ENCODE peak calls at places on chromosomes 5 and 9, in five cellular contexts. T is aorta, J is cardiac muscle cell, W is prostate gland, U is mesenchymal stem cell. K is an unnamed sample. For H3K9me3, the result is how much of the 10 kb centered on the place peaks cover.

GRCh38 chr5:127369772-127370171 is 79.2 kb downstream of the MEGF10 start:
- DNase-seq in J (peak), U (no peak), T (no peak), W (no peak), K (no peak)

GRCh38 chr5:34533582-34534236 is 122.4 kb upstream of the RAI14 start:
- DNase-seq in W (no peak), U (no peak), T (no peak), J (no peak), K (no peak)

GRCh38 chr5:86507574-86507973 is 110.2 kb upstream of the COX7C start:
- DNase-seq in J (no peak), T (no peak), W (no peak), U (no peak), K (no peak)

GRCh38 chr5:135383803-135384495 is 15.1 kb downstream of the MACROH2A1 start:
- DNase-seq in U (no peak), J (no peak), W (no peak), T (no peak), K (no peak)

GRCh38 chr5:132426525-132427138 is 57.1 kb downstream of the SLC22A5 start:
- DNase-seq in U (peak), W (no peak), J (no peak), T (peak), K (no peak)

GRCh38 chr5:127014573-127014972 is 15.8 kb downstream of the MARCHF3 start:
- DNase-seq in W (no peak), J (no peak), T (no peak), U (no peak), K (no peak)

GRCh38 chr9:17613723-17614122 is 34.9 kb downstream of the SH3GL2 start:
- DNase-seq in U (peak), J (no peak), T (no peak), W (no peak), K (no peak)

GRCh38 chr9:127884427-127884911 is 7.0 kb upstream of the AK1 start:
- DNase-seq in W (no peak), U (no peak), T (peak), J (peak), K (no peak)

GRCh38 chr9:78054180-78054579 is 22.6 kb upstream of the GNAQ start:
- DNase-seq in T (no peak), J (no peak), W (no peak), U (no peak), K (no peak)

GRCh38 chr5:86640998-86641397 is 23.3 kb downstream of the COX7C start:
- DNase-seq in U (no peak), W (no peak), T (no peak), J (no peak), K (no peak)

GRCh38 chr5:83628360-83628759 is 92.3 kb downstream of the HAPLN1 start:
- DNase-seq in U (no peak), W (no peak), J (no peak), T (no peak), K (no peak)

GRCh38 chr9:18699749-18700148 is 225.8 kb downstream of the ADAMTSL1 start:
- DNase-seq in T (no peak), U (no peak), W (no peak), J (no peak), K (no peak)

DNA sequence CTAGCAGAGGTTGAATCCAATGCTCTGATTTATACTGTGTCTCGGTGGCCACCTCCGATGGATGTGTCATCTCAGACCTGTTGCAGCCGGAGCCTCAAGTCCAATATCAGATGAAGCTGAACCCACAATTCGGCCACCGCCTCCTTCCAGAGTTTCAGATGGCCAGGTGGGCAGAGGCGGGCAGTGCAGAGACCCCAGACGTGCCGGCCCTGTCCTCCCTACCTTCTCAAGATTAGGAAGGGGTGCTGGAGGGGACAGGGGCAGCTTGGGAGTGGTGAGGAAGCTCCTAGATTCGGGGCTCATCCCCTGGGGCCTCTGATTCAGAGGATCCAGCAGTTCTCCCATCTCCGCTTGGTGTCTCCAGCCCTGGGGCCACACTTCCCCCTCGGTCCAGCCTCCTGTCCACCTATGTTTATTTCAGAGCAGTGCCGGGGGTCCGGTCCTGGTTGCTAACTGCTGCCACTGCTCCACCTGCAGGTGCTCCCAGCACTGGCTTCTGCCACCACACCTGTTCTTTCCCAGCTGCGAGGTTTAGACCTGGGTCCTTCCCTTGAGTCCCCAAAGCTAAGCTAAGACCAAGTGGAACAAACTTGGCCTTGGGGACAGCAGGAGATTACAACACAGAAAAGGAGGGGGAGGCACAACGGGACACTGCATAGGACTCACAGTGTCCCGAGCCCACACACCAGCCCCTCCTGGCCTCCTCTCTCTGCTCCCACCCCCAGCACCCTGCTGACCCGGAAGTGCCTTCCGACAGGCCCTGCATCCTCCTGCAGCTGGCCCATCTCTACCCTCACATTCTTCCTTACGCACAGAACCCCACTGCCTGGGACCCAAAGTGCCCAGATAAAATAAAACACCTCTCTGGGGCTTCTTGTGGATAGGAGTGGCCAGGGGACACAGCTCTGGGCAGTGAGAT is 81.6 kb downstream of the NTNG2 start:
- DNase-seq in J (no peak), W (no peak), T (no peak), U (no peak), K (no peak)
- H3K4me3 ChIP-seq in J (no peak), W (no peak), T (no peak), U (no peak), K (no peak)

DNA sequence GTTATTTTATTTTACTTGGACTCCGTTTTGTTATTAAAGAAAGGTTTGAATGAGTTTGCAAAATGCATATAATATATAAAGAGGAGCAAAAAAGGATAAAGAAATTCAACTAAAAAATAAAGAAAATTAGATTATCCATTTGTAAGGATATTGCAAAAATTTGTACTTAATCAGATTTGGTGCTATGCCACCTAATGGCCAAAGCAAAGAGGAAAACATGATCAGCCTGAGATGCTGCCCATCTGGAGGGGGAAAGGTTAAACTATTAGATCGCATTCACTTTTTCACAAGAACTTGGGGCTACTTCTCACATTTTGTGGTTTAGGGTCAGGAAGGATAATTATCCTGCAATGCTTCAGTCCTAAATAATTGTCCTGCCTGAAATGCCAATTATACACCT is 350.6 kb downstream of the MLLT3 start:
- DNase-seq in T (no peak), U (no peak), J (no peak), W (no peak), K (no peak)
- H3K9me3 ChIP-seq in T (under half), U (under half), J (under half), W (under half), K (under half)

GRCh38 chr5:102277059-102277621 is 18.9 kb downstream of the SLCO4C1 start:
- DNase-seq in T (no peak), U (no peak), W (no peak), J (no peak), K (no peak)
- H3K4me3 ChIP-seq in T (no peak), U (no peak), W (no peak), J (no peak), K (no peak)

GRCh38 chr5:174246743-174247142 is 201.2 kb downstream of the NSG2 start:
- DNase-seq in J (no peak), T (no peak), W (no peak), U (no peak), K (no peak)
- H3K9me3 ChIP-seq in J (under half), T (under half), W (under half), U (under half), K (under half)

DNA sequence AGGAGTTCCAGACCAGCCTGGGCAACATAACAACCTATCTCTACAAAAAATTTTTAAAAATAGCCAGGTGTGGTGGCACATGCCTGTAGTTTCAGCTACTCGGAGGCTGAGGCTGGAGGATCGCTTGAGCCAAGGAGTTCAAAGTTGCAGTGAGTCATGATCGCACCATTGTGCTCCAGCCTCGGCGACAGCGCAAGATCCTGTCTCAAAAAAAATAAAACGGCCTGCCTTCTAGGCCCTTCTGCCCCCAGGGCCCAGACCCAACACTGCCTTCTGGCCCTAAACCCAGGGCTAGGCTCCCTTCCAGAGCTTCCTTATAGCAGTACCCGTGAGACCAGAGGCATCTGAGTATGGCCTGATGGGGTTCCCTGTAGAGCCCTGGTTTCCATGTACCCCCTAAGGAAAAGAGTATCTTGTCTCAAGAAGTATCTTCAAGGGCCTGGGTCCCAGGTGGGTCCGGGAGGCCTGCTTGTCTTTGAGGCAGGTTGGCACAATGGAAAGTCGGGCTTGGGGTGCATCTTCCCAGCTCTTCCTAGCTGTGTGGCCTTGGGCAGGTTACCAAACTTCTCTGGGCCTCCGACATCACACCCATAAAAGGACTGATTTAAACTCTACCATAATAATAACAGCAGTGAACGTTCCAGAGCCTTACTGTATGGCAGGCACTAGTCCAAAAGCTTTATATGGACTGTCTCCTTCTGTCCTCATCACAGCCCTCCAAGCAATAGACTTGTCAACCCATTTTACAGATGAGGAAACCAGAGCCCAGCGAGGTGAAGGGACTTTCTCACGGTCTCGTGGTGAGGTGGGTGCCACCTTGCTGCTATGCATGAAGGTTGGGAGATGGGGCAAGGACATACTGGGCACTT is 9.7 kb downstream of the LRRC8A start:
- DNase-seq in U (no peak), J (no peak), T (no peak), W (no peak), K (no peak)
- H3K4me3 ChIP-seq in U (peak), J (no peak), T (no peak), W (no peak), K (no peak)

DNA sequence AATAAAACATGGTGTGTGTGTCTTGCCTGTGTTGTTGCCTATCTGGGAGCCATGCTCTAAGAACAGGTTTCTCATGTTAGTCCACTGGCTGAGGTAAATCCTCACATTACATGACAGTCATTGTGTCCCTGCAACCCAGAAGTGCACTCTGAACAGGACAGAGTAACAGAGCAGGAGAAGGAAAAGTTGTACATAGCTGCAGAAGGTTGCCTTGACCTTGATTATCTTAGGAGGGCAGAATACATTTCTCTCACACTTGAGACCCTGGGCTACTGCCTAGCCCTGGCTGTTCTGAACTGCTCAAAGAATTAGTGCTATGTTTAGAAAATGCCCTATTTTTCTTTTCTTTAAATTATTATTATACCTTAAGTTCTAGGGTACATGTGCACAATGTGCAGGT is 16.9 kb downstream of the ZNF189 start:
- DNase-seq in W (no peak), J (no peak), U (no peak), T (no peak), K (no peak)
- H3K9me3 ChIP-seq in W (under half), J (under half), U (under half), T (under half), K (under half)

DNA sequence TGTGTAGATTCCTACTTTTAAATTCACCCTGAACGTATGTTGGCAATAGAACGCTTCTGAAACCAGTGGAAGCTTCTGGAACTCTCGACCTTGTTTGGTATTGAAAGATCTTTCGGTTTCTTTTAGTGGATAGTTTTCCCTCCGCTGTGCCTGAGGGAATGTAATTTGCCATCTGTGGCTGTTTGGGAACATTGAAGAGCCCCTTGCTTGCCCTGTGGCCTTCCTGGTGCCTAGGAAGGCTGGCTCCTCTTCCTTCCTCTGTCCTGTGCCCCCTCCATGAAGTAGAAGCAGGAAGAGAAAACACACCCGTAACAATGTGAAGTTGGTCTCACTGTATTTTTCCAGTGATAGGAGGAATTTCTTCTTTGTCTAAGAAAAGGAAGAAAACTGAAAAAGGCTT is 274.3 kb downstream of the AOPEP start:
- DNase-seq in W (no peak), U (no peak), T (no peak), J (no peak), K (no peak)
- H3K4me3 ChIP-seq in W (no peak), U (no peak), T (peak), J (no peak), K (no peak)